ENCODE peak calls at places on chromosomes 3 and 15, in six cellular contexts. S is pancreas, B is activated B cell treated with CpG ODN at 0.5 μM for 24 hours, G is SK-N-SH, L is bronchial epithelial cell, M is H9. O is an unnamed sample.

GRCh38 chr3:107718547-107718946 is 195.8 kb downstream of the BBX start:
- DNase-seq in S (no peak), B (no peak), G (no peak), L (no peak), M (no peak), O (no peak)

GRCh38 chr3:124887177-124887995 is at the start of gene ITGB5:
- DNase-seq in S (peak; percentile 82), B (peak; percentile 32), G (peak; percentile 90), L (peak; percentile 55), M (peak; percentile 67), O (peak; percentile 19)

GRCh38 chr3:132637590-132637989 is 22.0 kb downstream of the ACAD11 start:
- DNase-seq in S (no peak), B (no peak), G (no peak), L (peak; percentile 90), M (no peak), O (no peak)

GRCh38 chr15:92112180-92112579 is 258.7 kb downstream of the SLCO3A1 start:
- DNase-seq in S (no peak), B (no peak), G (no peak), L (no peak), M (no peak), O (no peak)

GRCh38 chr3:14177580-14178246 is 688 bp downstream of the XPC start:
- DNase-seq in S (no peak), B (no peak), G (no peak), L (peak; percentile 24), M (no peak), O (no peak)

GRCh38 chr15:79340315-79340602 is 29.3 kb downstream of the TMED3 start:
- DNase-seq in S (no peak), B (no peak), G (no peak), L (no peak), M (no peak), O (no peak)

GRCh38 chr3:128426128-128426921 is 40.4 kb downstream of the DNAJB8 start:
- DNase-seq in S (peak; percentile 54), B (peak; percentile 66), G (peak; percentile 95), L (no peak), M (peak; percentile 73), O (peak; percentile 60)

GRCh38 chr15:58440181-58440910 is 8.6 kb downstream of the LIPC start:
- DNase-seq in S (peak; percentile 61), B (no peak), G (no peak), L (peak; percentile 66), M (no peak), O (no peak)

GRCh38 chr15:32692286-32692685 is 25.5 kb upstream of the GREM1 start:
- DNase-seq in S (no peak), B (no peak), G (no peak), L (no peak), M (no peak), O (no peak)

GRCh38 chr15:70556376-70556775 is 207.0 kb downstream of the UACA start:
- DNase-seq in S (no peak), B (no peak), G (no peak), L (no peak), M (peak; percentile 2), O (no peak)

GRCh38 chr3:47416041-47416440 is 35.2 kb downstream of the PTPN23 start:
- DNase-seq in S (no peak), B (no peak), G (no peak), L (no peak), M (peak; percentile 89), O (no peak)

GRCh38 chr15:81254277-81255265 is 57.9 kb downstream of the IL16 start:
- DNase-seq in S (no peak), B (no peak), G (no peak), L (peak; percentile 40), M (no peak), O (no peak)

GRCh38 chr3:160162440-160162839 is 62.8 kb upstream of the C3orf80 start:
- DNase-seq in S (no peak), B (no peak), G (peak; percentile 59), L (no peak), M (peak; percentile 96), O (no peak)

GRCh38 chr3:45441570-45442313 is 53.4 kb downstream of the LARS2 start:
- DNase-seq in S (no peak), B (no peak), G (no peak), L (no peak), M (no peak), O (no peak)

GRCh38 chr3:57079221-57079831 is 18.9 kb downstream of the SPATA12 start:
- DNase-seq in S (peak; percentile 38), B (peak; percentile 46), G (peak; percentile 93), L (peak; percentile 23), M (peak; percentile 80), O (no peak)

GRCh38 chr15:51561271-51561670 is 61.3 kb downstream of the DMXL2 start:
- DNase-seq in S (no peak), B (no peak), G (no peak), L (no peak), M (peak; percentile 61), O (no peak)

GRCh38 chr3:129366312-129366831 is 62.1 kb downstream of the EFCAB12 start:
- DNase-seq in S (no peak), B (no peak), G (no peak), L (no peak), M (no peak), O (no peak)

GRCh38 chr3:30518201-30518864 is 88.1 kb upstream of the TGFBR2 start:
- DNase-seq in S (peak; percentile 67), B (no peak), G (no peak), L (peak; percentile 44), M (no peak), O (no peak)

GRCh38 chr3:129428382-129429079 is at the start of gene EFCAB12:
- DNase-seq in S (peak; percentile 95), B (peak; percentile 83), G (peak; percentile 93), L (peak; percentile 87), M (peak; percentile 95), O (peak; percentile 87)

GRCh38 chr3:5750874-5751273 is 563.4 kb downstream of the EDEM1 start:
- DNase-seq in S (no peak), B (no peak), G (no peak), L (no peak), M (no peak), O (no peak)

GRCh38 chr15:29818141-29818540 is 4.1 kb downstream of the TJP1 start:
- DNase-seq in S (no peak), B (no peak), G (no peak), L (peak; percentile 59), M (no peak), O (no peak)

GRCh38 chr15:58526647-58527192 is 94.9 kb downstream of the LIPC start:
- DNase-seq in S (no peak), B (no peak), G (no peak), L (no peak), M (no peak), O (no peak)

GRCh38 chr3:87167634-87168456 is 59.3 kb upstream of the CHMP2B start:
- DNase-seq in S (peak; percentile 7), B (no peak), G (peak; percentile 1), L (peak; percentile 46), M (no peak), O (no peak)

GRCh38 chr15:67109141-67110034 is 44.0 kb downstream of the SMAD3 start:
- DNase-seq in S (peak; percentile 48), B (peak; percentile 76), G (no peak), L (no peak), M (no peak), O (peak; percentile 60)

GRCh38 chr3:50336452-50337174 is 4.0 kb downstream of the RASSF1 start:
- DNase-seq in S (no peak), B (no peak), G (no peak), L (peak; percentile 53), M (no peak), O (no peak)

GRCh38 chr3:178454714-178455113 is 81.5 kb upstream of the KCNMB2 start:
- DNase-seq in S (no peak), B (no peak), G (no peak), L (peak; percentile 67), M (no peak), O (no peak)

GRCh38 chr3:31572605-31573459 is 40.1 kb downstream of the STT3B start:
- DNase-seq in S (no peak), B (no peak), G (no peak), L (no peak), M (no peak), O (no peak)

GRCh38 chr3:73681610-73682009 is 56.9 kb upstream of the PDZRN3 start:
- DNase-seq in S (no peak), B (no peak), G (no peak), L (peak; percentile 76), M (no peak), O (no peak)

GRCh38 chr15:25136119-25136518 is 181.3 kb downstream of the SNRPN start:
- DNase-seq in S (no peak), B (no peak), G (peak; percentile 2), L (no peak), M (no peak), O (no peak)
- TF ChIP-seq CTCF in S (peak; percentile 7), B (no peak), G (peak; percentile 47), L (no peak), M (peak; percentile 64), O (no peak)

DNA sequence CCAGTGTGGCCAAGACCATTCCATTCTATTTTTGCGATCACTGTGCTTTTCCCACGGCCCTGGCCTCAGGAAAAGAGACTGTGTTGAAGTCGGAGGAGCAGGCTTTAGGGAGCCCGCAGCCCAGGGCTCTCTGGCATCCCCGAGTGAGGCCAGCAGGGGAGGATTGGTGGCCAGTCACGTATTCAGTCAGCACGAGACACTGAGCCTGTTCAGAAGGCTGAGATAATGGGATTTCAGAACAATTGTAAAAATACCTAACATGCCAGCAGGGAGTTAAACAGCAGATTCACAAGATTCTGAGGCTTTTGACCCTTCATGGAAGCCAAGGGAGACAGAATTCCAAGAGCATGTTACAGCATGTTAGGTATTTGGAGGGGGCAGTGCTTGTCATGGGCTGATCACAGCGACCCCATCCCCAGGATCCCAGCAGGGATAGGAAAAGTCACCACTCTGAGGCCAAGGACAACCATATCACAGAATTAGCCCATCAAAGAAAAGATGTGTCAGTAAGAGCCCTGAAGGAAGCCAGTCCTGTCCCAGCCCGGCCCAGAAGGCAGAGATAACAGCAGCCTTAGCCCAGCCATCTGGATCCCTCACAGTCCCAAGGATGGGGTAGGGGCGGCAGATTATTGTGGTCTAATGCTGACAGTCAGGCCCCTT is 40.6 kb downstream of the AMOTL2 start:
- DNase-seq in S (no peak), B (no peak), G (no peak), L (no peak), M (peak; percentile 67), O (no peak)
- TF ChIP-seq CTCF in S (no peak), B (no peak), G (no peak), L (no peak), M (peak; percentile 34), O (no peak)

GRCh38 chr3:12932347-12932746 is 91.0 kb upstream of the RPL32 start:
- DNase-seq in S (no peak), B (no peak), G (no peak), L (no peak), M (no peak), O (no peak)

GRCh38 chr3:12929801-12930200 is 88.4 kb upstream of the RPL32 start:
- DNase-seq in S (no peak), B (no peak), G (no peak), L (peak; percentile 43), M (no peak), O (no peak)

GRCh38 chr3:12932754-12933153 is 91.4 kb upstream of the RPL32 start:
- DNase-seq in S (no peak), B (no peak), G (peak; percentile 81), L (no peak), M (no peak), O (no peak)

GRCh38 chr3:12933901-12934300 is 92.5 kb upstream of the RPL32 start:
- DNase-seq in S (no peak), B (no peak), G (no peak), L (no peak), M (no peak), O (no peak)

GRCh38 chr3:12931273-12931905 is 90.0 kb upstream of the RPL32 start:
- DNase-seq in S (no peak), B (no peak), G (no peak), L (no peak), M (no peak), O (no peak)
- TF ChIP-seq CTCF in S (no peak), B (no peak), G (no peak), L (no peak), M (peak; percentile 11), O (no peak)

GRCh38 chr3:119463171-119464169 is at the start of gene TMEM39A:
- DNase-seq in S (peak; percentile 99), B (peak; percentile 99), G (peak; percentile 98), L (peak; percentile 93), M (peak; percentile 99), O (peak; percentile 100)
- TF ChIP-seq CTCF in S (peak; percentile 13), B (no peak), G (no peak), L (no peak), M (no peak), O (no peak)